ENCODE peak calls at places on chromosomes 4 and X, in eight cellular contexts. D is tibial artery; C is neural progenitor cell; T is ovary; S is brain microvascular endothelial cell; V is Panc1; W is CD8-positive, alpha-beta T cell; U is fibroblast of lung. P is an unnamed sample.

GRCh38 chr4:113263274-113263673 is 213.8 kb downstream of the ANK2 start:
- DNase-seq in U (no peak), C (no peak), D (no peak), V (no peak), T (no peak), W (no peak), S (no peak), P (no peak)

GRCh38 chr4:69321153-69321729 is 41.0 kb downstream of the UGT2B28 start:
- DNase-seq in V (no peak), T (no peak), U (no peak), S (no peak), C (no peak), D (no peak), W (no peak), P (no peak)

GRCh38 chr4:68271851-68272756 is 26.6 kb upstream of the TMPRSS11B start:
- DNase-seq in C (peak), S (peak), D (no peak), W (no peak), T (no peak), U (peak), V (peak), P (no peak)

GRCh38 chr4:141668200-141668599 is 31.8 kb downstream of the IL15 start:
- DNase-seq in C (no peak), S (no peak), W (no peak), U (no peak), V (no peak), T (no peak), D (no peak), P (no peak)

GRCh38 chrX:72727846-72728245 is 13.7 kb upstream of the PHKA1 start:
- DNase-seq in S (no peak), T (no peak), D (no peak), U (no peak), C (no peak), W (no peak), V (no peak), P (no peak)

GRCh38 chrX:109818921-109819320 is 85.9 kb upstream of the ACSL4 start:
- DNase-seq in V (no peak), S (no peak), D (no peak), W (no peak), C (peak), T (no peak), U (peak), P (no peak)

GRCh38 chr4:68630371-68630770 is 40.1 kb downstream of the UGT2B15 start:
- DNase-seq in T (no peak), U (no peak), C (no peak), S (no peak), D (no peak), W (no peak), V (no peak), P (no peak)

GRCh38 chrX:132614297-132614696 is 125.5 kb upstream of the MBNL3 start:
- DNase-seq in S (no peak), C (peak), U (peak), W (no peak), D (no peak), T (no peak), V (no peak), P (no peak)

DNA sequence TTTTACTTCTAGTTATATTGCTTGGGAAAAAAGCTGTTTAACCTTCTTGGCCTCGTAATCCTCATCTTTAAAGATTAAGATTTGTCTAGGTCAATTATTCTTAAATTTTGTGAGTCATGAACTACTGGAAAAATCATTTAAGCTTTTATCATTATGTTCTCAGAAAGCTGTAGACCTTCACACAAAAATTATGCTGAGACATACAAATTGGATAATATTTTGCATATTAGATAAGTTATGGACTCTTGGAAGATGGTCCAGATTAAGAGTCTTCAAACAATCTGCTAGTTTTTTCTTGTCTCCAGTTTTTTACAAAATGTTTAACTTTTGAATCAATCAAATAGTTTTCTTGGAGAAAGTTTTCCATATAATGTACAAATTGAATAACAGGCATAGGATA is 108.1 kb upstream of the NEIL3 start:
- DNase-seq in W (no peak), U (no peak), V (no peak), T (no peak), C (no peak), S (no peak), D (no peak), P (no peak)
- H3K27ac ChIP-seq in W (no peak), U (no peak), V (no peak), T (no peak), C (no peak), S (no peak), D (no peak), P (no peak)

DNA sequence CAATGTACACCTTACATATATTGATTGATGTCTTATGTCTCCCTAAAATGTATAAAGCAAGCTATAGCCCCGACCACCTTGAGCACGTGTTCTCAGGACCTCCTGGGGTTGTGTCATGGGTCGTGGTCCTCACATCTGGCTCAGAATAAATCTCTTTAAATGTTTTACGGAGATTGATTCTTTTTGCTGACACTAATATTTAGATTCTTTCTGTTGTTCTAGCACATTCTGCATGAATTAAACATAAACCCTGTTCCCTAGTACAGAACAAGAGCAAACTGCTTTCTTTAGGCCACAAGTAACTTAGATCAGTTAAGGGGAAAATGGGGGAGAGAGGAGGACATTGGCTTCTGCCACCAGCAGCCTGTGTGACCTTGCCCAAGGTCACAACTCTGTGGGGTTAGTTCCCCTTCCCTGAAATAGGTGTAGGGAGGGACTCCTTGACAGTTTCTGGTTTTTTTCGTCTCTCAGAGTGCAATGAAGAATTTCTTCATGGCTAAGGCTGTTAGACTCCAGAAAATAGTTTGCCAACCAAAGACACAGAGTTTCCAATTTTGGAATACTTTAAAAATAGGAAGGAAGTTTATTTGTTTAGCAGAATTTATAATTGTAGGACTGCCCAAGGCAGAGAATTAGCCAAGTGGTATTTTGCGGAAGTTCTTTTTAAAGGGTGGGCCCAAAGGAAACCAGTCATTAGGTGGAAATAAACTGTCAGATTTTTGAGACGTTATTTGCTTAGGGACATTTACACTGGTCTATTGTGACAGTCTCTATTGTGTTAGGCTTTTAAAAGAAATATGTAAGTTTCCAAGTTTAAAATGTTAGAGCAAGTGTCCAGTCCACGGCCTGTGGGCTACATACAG is 29.4 kb downstream of the PTTG2 start:
- DNase-seq in W (no peak), V (no peak), T (no peak), C (no peak), U (no peak), D (no peak), S (no peak), P (no peak)
- H3K27ac ChIP-seq in W (no peak), V (no peak), T (peak), C (no peak), U (no peak), D (peak), S (no peak), P (peak)

GRCh38 chrX:55716937-55717336 is 612 bp upstream of the RRAGB start:
- DNase-seq in S (no peak), V (no peak), U (no peak), T (no peak), C (no peak), W (no peak), D (no peak), P (no peak)
- H3K27ac ChIP-seq in S (no peak), V (peak), U (no peak), T (no peak), C (no peak), W (peak), D (peak), P (peak)

GRCh38 chr4:8494218-8494617 is 53.6 kb downstream of the TRMT44 start:
- DNase-seq in V (no peak), T (no peak), S (no peak), C (no peak), D (no peak), W (no peak), U (no peak), P (no peak)
- H3K27ac ChIP-seq in V (no peak), T (no peak), S (no peak), C (no peak), D (no peak), W (no peak), U (no peak), P (no peak)

GRCh38 chrX:13647709-13648212 is 5.2 kb upstream of the TCEANC start:
- DNase-seq in T (peak), V (no peak), U (peak), S (peak), W (peak), D (peak), C (no peak), P (peak)
- H3K27ac ChIP-seq in T (no peak), V (no peak), U (peak), S (peak), W (no peak), D (no peak), C (no peak), P (no peak)

GRCh38 chr4:6446130-6446482 is 26.3 kb downstream of the PPP2R2C start:
- DNase-seq in U (no peak), D (no peak), W (no peak), C (no peak), S (no peak), T (no peak), V (no peak), P (no peak)
- H3K27ac ChIP-seq in U (no peak), D (no peak), W (no peak), C (no peak), S (no peak), T (no peak), V (no peak), P (no peak)

GRCh38 chr4:1043658-1044468 is 32.4 kb downstream of the FGFRL1 start:
- DNase-seq in U (peak), V (peak), D (peak), T (peak), W (no peak), C (peak), S (peak), P (peak)
- H3K27ac ChIP-seq in U (peak), V (peak), D (peak), T (peak), W (no peak), C (no peak), S (peak), P (no peak)

DNA sequence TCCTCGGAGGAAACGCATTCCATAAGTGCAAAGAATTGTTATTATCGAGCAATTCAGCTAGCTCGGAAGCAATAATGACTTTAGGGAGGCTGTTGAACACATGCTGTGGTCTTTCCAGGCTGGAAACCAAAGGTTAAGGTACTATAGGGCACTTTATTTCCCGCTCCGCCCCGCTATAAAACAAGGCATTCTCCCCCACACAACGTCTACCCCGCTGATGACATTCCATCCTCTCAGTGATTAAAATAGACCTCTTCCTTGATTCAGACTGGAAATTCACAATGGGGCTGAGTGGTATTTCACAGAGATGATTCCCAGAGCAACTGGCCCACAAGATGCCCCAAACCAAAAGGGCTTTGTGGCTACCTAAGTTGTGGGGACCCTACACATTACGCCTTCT is 196.4 kb downstream of the STIM2 start:
- DNase-seq in S (no peak), D (no peak), C (no peak), W (no peak), T (no peak), U (no peak), V (no peak), P (no peak)
- H3K27ac ChIP-seq in S (no peak), D (no peak), C (no peak), W (no peak), T (no peak), U (no peak), V (no peak), P (no peak)

DNA sequence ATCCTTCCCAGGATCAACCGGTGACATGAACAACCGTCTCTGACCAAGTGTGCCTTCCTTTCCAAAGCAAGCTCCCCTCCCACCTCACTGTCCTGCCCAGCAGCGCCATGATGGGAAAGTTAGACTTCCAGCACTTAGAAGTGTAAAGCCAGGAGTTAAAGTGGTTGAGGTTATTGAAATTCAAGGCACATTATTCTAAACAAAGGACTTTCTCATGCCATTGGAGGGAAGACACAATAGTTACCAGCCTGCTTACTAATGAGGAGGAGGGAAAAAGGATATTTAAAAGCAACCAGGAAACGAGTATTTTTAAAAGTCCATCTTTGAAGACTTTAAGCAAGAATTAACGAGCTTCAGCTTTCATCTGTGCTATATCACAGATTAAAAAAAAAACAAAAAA is 96.8 kb downstream of the NSUN7 start:
- DNase-seq in W (no peak), S (no peak), T (no peak), V (no peak), U (no peak), C (no peak), D (no peak), P (no peak)
- H3K27ac ChIP-seq in W (no peak), S (no peak), T (no peak), V (no peak), U (no peak), C (no peak), D (peak), P (no peak)

P was measured in psoas muscle.